ENCODE peak calls at places on chromosomes 16 and 17, in eight cellular contexts. L is activated T-helper 1 cell treated with anti-CD3 and anti-CD28 coated beads, Interleukin-12 subunit alpha, Interleukin-12 subunit beta, Interleukin-2, Interleukin-4 antibody, amounts not matched to agents 30 ng/mL and 10 ng/mL and 1 ng/mL, durations not matched to agents 14 hours and 24 hours and 36 hours; A is CD8-positive, alpha-beta T cell; X is GM04504; Q is ovary; S is suprapubic skin; Y is body of pancreas; B is bronchial epithelial cell. H is an unnamed sample.

GRCh38 chr17:17030515-17031211 is 11.6 kb upstream of the MPRIP start:
- DNase-seq in L (no peak), A (no peak), X (no peak), Q (no peak), S (no peak), Y (no peak), B (no peak), H (no peak)

GRCh38 chr17:74403512-74404137 is 28.3 kb upstream of the GPRC5C start:
- DNase-seq in L (no peak), A (no peak), X (no peak), Q (no peak), S (no peak), Y (no peak), B (no peak), H (no peak)

GRCh38 chr16:59878479-59878878 is 1144.4 kb upstream of the GOT2 start:
- DNase-seq in L (no peak), A (no peak), X (no peak), Q (no peak), S (no peak), Y (peak; percentile 14), B (peak; percentile 64), H (peak; percentile 47)

GRCh38 chr17:79607941-79608728 is 2.7 kb downstream of the RBFOX3 start:
- DNase-seq in L (no peak), A (no peak), X (no peak), Q (no peak), S (no peak), Y (peak; percentile 23), B (no peak), H (no peak)

GRCh38 chr17:7215652-7216139 is 3.9 kb downstream of the DLG4 start:
- DNase-seq in L (no peak), A (no peak), X (no peak), Q (peak; percentile 52), S (no peak), Y (no peak), B (no peak), H (no peak)

GRCh38 chr17:62572488-62573469 is 54.7 kb upstream of the MRC2 start:
- DNase-seq in L (no peak), A (no peak), X (no peak), Q (no peak), S (no peak), Y (no peak), B (no peak), H (no peak)

GRCh38 chr17:59751955-59752413 is 44.5 kb downstream of the VMP1 start:
- DNase-seq in L (no peak), A (no peak), X (no peak), Q (no peak), S (no peak), Y (no peak), B (no peak), H (no peak)

GRCh38 chr17:43367588-43368242 is 31.1 kb upstream of the ARL4D start:
- DNase-seq in L (peak; percentile 66), A (no peak), X (peak; percentile 74), Q (no peak), S (no peak), Y (no peak), B (peak; percentile 73), H (peak; percentile 73)

GRCh38 chr17:41483531-41483930 is 2.6 kb upstream of the KRT35 start:
- DNase-seq in L (no peak), A (no peak), X (no peak), Q (no peak), S (no peak), Y (no peak), B (no peak), H (no peak)

GRCh38 chr17:32564325-32564724 is 77.5 kb downstream of the CDK5R1 start:
- DNase-seq in L (no peak), A (no peak), X (no peak), Q (no peak), S (no peak), Y (no peak), B (peak; percentile 47), H (no peak)

GRCh38 chr16:4136229-4136813 is 20.1 kb upstream of the ADCY9 start:
- DNase-seq in L (no peak), A (no peak), X (no peak), Q (no peak), S (no peak), Y (peak; percentile 70), B (peak; percentile 88), H (peak; percentile 92)

GRCh38 chr17:11901901-11902300 is 95.4 kb downstream of the ZNF18 start:
- DNase-seq in L (no peak), A (no peak), X (no peak), Q (no peak), S (no peak), Y (no peak), B (no peak), H (no peak)

GRCh38 chr16:74035816-74036215 is 260.8 kb upstream of the PSMD7 start:
- DNase-seq in L (no peak), A (no peak), X (no peak), Q (no peak), S (no peak), Y (no peak), B (peak; percentile 7), H (no peak)

GRCh38 chr16:621526-622105 is 9.2 kb upstream of the WFIKKN1 start:
- DNase-seq in L (no peak), A (no peak), X (no peak), Q (peak; percentile 50), S (no peak), Y (no peak), B (no peak), H (no peak)

GRCh38 chr16:3610698-3611144 is 685 bp downstream of the SLX4 start:
- DNase-seq in L (no peak), A (no peak), X (no peak), Q (no peak), S (no peak), Y (no peak), B (peak; percentile 15), H (no peak)

GRCh38 chr17:15123593-15124590 is 141.2 kb downstream of the PMP22 start:
- DNase-seq in L (no peak), A (no peak), X (peak; percentile 73), Q (no peak), S (no peak), Y (no peak), B (peak; percentile 17), H (no peak)

GRCh38 chr16:86375370-86375769 is 135.0 kb upstream of the FOXF1 start:
- DNase-seq in L (no peak), A (no peak), X (no peak), Q (no peak), S (no peak), Y (no peak), B (no peak), H (no peak)

GRCh38 chr17:38464251-38464722 is 36.0 kb downstream of the ARHGAP23 start:
- DNase-seq in L (no peak), A (no peak), X (peak; percentile 41), Q (peak; percentile 80), S (peak; percentile 84), Y (no peak), B (no peak), H (no peak)

GRCh38 chr17:28635506-28635905 is 9.5 kb downstream of the BLTP2 start:
- DNase-seq in L (no peak), A (no peak), X (no peak), Q (no peak), S (no peak), Y (no peak), B (no peak), H (no peak)

GRCh38 chr17:63932008-63932561 is at the start of gene CD79B:
- DNase-seq in L (peak; percentile 22), A (peak; percentile 20), X (no peak), Q (no peak), S (no peak), Y (no peak), B (no peak), H (no peak)

GRCh38 chr17:56499799-56500388 is 93.6 kb upstream of the NOG start:
- DNase-seq in L (no peak), A (no peak), X (no peak), Q (no peak), S (no peak), Y (no peak), B (peak; percentile 50), H (peak; percentile 4)

GRCh38 chr17:41667280-41668008 is 21.2 kb upstream of the EIF1 start:
- DNase-seq in L (no peak), A (no peak), X (no peak), Q (no peak), S (no peak), Y (no peak), B (no peak), H (no peak)

GRCh38 chr17:30000001-30000754 is 58.7 kb downstream of the EFCAB5 start:
- DNase-seq in L (no peak), A (no peak), X (no peak), Q (no peak), S (no peak), Y (no peak), B (no peak), H (no peak)

GRCh38 chr16:8958344-8958808 is 5.3 kb downstream of the USP7 start:
- DNase-seq in L (no peak), A (no peak), X (peak; percentile 43), Q (no peak), S (peak; percentile 75), Y (peak; percentile 32), B (no peak), H (no peak)

GRCh38 chr16:74451951-74452758 is 30.9 kb upstream of the CLEC18B start:
- DNase-seq in L (no peak), A (no peak), X (no peak), Q (no peak), S (no peak), Y (no peak), B (no peak), H (no peak)

GRCh38 chr17:44543213-44543904 is 13.9 kb upstream of the FZD2 start:
- DNase-seq in L (no peak), A (no peak), X (peak; percentile 77), Q (peak; percentile 42), S (no peak), Y (no peak), B (peak; percentile 73), H (peak; percentile 39)

GRCh38 chr16:25063865-25064264 is 47.7 kb upstream of the LCMT1 start:
- DNase-seq in L (no peak), A (no peak), X (no peak), Q (no peak), S (no peak), Y (no peak), B (no peak), H (no peak)

GRCh38 chr17:80899402-80900268 is 92.0 kb upstream of the CHMP6 start:
- DNase-seq in L (peak; percentile 72), A (peak; percentile 69), X (no peak), Q (no peak), S (no peak), Y (peak; percentile 54), B (peak; percentile 21), H (no peak)